ENCODE peak calls at places on chromosomes 3 and 15, in six cellular contexts. R is heart right ventricle, L is aorta, S is GM23338, G is suprapubic skin, A is cardiac fibroblast. J is an unnamed sample.

GRCh38 chr3:104359546-104359945 is 1007.2 kb upstream of the ALCAM start:
- DNase-seq in S (peak; percentile 10), R (no peak), G (no peak), L (no peak), A (peak; percentile 76), J (no peak)

GRCh38 chr3:43001094-43001553 is 22.0 kb downstream of the GASK1A start:
- DNase-seq in R (peak; percentile 67), G (peak; percentile 86), A (peak; percentile 99), S (no peak), L (peak; percentile 88), J (peak; percentile 93)

GRCh38 chr15:67674983-67675382 is 132.5 kb downstream of the MAP2K5 start:
- DNase-seq in L (no peak), R (no peak), S (no peak), A (no peak), G (no peak), J (no peak)

GRCh38 chr3:46660543-46661523 is 32.6 kb downstream of the ALS2CL start:
- DNase-seq in R (peak; percentile 65), G (peak; percentile 64), L (no peak), S (no peak), A (no peak), J (no peak)

GRCh38 chr3:99479768-99480167 is 158.6 kb upstream of the COL8A1 start:
- DNase-seq in L (no peak), S (no peak), A (no peak), G (no peak), R (no peak), J (no peak)

GRCh38 chr15:56794923-56795329 is 61.6 kb upstream of the ZNF280D start:
- DNase-seq in S (no peak), R (no peak), G (no peak), A (no peak), L (no peak), J (no peak)

GRCh38 chr15:95946241-95946640 is 384.3 kb upstream of the NR2F2 start:
- DNase-seq in R (no peak), A (no peak), S (no peak), G (no peak), L (no peak), J (no peak)

GRCh38 chr3:168997488-168997887 is 666.0 kb downstream of the MECOM start:
- DNase-seq in R (no peak), A (no peak), L (no peak), S (no peak), G (no peak), J (no peak)

GRCh38 chr3:140695361-140696061 is 17.6 kb downstream of the TRIM42 start:
- DNase-seq in L (no peak), S (no peak), G (no peak), R (no peak), A (no peak), J (no peak)

GRCh38 chr15:70584838-70585706 is 178.3 kb downstream of the UACA start:
- DNase-seq in S (peak; percentile 85), A (no peak), R (no peak), G (peak; percentile 34), L (peak; percentile 72), J (no peak)

GRCh38 chr15:49901867-49902775 is 216.9 kb downstream of the ATP8B4 start:
- DNase-seq in L (no peak), A (peak; percentile 83), S (no peak), G (no peak), R (no peak), J (no peak)

GRCh38 chr3:157312366-157312745 is 124.3 kb upstream of the PTX3 start:
- DNase-seq in S (no peak), R (no peak), G (no peak), L (no peak), A (no peak), J (no peak)

GRCh38 chr3:57977755-57978715 is 30.2 kb upstream of the FLNB start:
- DNase-seq in R (no peak), S (no peak), A (no peak), G (no peak), L (no peak), J (no peak)

DNA sequence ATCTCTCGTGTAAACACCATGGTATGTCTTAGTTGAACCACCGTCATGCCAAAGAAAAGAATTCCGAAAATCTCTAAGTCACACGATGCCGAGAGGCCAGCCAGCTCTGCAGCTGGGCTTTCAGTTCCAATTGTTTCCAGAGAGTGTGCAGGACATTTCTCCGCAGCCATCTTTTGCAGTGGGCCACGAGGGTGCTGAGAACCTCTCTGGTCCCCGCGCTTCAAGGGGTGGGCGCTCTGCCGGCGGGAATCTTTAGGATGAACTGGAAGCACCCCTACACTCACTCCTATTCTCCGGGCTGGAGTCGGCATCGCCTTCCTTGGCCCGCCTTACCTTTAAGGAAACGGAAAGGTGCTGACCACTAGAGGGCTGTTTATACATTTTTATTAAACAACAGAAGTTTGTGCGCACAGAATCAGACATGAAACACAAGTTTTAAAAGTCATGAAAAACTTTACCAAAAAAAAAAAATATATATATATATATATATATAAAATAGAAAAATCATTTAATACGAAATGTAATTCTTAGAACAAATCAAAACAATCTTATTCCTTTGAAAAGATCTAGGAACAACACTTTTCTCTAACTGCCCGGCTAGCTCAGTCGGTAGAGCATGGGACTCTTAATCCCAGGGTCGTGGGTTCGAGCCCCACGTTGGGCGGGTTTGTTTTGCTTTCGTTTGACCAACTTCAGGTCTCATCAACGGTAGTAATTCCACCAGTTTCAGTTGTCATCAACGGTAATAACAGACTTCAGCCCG is 12.5 kb upstream of the MORF4L1 start:
- DNase-seq in R (peak; percentile 74), S (peak; percentile 96), G (peak; percentile 86), L (peak; percentile 91), A (peak; percentile 91), J (peak; percentile 80)
- H3K4me3 ChIP-seq in R (peak overlapping the region; percentile 54), S (peak overlapping the region; percentile 59), G (peak overlapping the region; percentile 44), L (no peak overlapping the region), A (peak overlapping the region; percentile 40), J (peak overlapping the region; percentile 43)

GRCh38 chr3:105593315-105593714 is 226.6 kb downstream of the ALCAM start:
- DNase-seq in R (no peak), A (no peak), S (no peak), L (peak; percentile 59), G (no peak), J (no peak)
- H3K4me3 ChIP-seq in R (no peak overlapping the region), A (no peak overlapping the region), S (no peak overlapping the region), L (no peak overlapping the region), G (no peak overlapping the region), J (no peak overlapping the region)

GRCh38 chr15:100842756-100843730 is 36.6 kb upstream of the ALDH1A3 start:
- DNase-seq in R (no peak), L (no peak), G (no peak), S (no peak), A (peak; percentile 32), J (no peak)

GRCh38 chr15:100844167-100844566 is 35.5 kb upstream of the ALDH1A3 start:
- DNase-seq in S (no peak), A (no peak), G (no peak), L (peak; percentile 41), R (no peak), J (no peak)

GRCh38 chr15:100847194-100847593 is 32.4 kb upstream of the ALDH1A3 start:
- DNase-seq in R (no peak), G (no peak), S (no peak), A (no peak), L (no peak), J (no peak)

GRCh38 chr15:100841426-100841825 is 38.2 kb upstream of the ALDH1A3 start:
- DNase-seq in S (no peak), A (no peak), G (no peak), R (no peak), L (no peak), J (no peak)

DNA sequence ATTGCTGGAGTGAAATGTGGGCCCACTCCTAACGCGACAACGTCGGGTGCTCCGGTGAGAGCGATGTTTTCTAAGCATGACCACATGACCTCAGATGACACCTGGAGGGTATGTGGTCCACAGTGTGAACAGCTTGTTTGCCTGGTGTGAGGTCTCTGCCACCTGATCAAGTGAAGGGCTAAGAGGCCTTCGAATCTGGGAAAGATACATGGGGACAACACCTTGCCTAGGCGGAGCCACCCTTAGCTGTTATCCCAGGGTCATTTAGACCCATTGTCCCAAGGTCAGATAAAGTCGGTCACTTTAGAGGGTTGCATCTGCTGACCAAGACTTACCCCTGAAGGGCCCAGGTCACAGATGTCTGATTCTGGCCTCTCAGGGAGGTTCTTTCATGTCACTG is 34.9 kb upstream of the ALDH1A3 start:
- DNase-seq in R (no peak), S (no peak), G (no peak), A (no peak), L (no peak), J (no peak)
- H3K4me3 ChIP-seq in R (no peak overlapping the region), S (no peak overlapping the region), G (no peak overlapping the region), A (no peak overlapping the region), L (no peak overlapping the region), J (no peak overlapping the region)

GRCh38 chr3:111286749-111287148 is 215.1 kb downstream of the NECTIN3 start:
- DNase-seq in S (no peak), L (no peak), R (no peak), G (no peak), A (no peak), J (no peak)
- H3K4me3 ChIP-seq in S (no peak overlapping the region), L (no peak overlapping the region), R (no peak overlapping the region), G (no peak overlapping the region), A (no peak overlapping the region), J (no peak overlapping the region)

GRCh38 chr3:52077376-52077775 is 21.0 kb upstream of the DUSP7 start:
- DNase-seq in A (no peak), G (no peak), S (no peak), R (no peak), L (no peak), J (peak; percentile 48)

GRCh38 chr3:52076900-52077299 is 20.5 kb upstream of the DUSP7 start:
- DNase-seq in A (no peak), R (no peak), L (no peak), G (no peak), S (no peak), J (no peak)

GRCh38 chr3:52079958-52080357 is 23.6 kb upstream of the DUSP7 start:
- DNase-seq in R (no peak), L (no peak), S (no peak), G (no peak), A (no peak), J (no peak)

GRCh38 chr3:52077900-52078299 is 21.5 kb upstream of the DUSP7 start:
- DNase-seq in L (no peak), G (no peak), R (no peak), A (no peak), S (no peak), J (no peak)

GRCh38 chr3:52078781-52079560 is 22.6 kb upstream of the DUSP7 start:
- DNase-seq in L (no peak), G (no peak), S (no peak), A (no peak), R (no peak), J (no peak)
- H3K4me3 ChIP-seq in L (no peak overlapping the region), G (no peak overlapping the region), S (no peak overlapping the region), A (no peak overlapping the region), R (no peak overlapping the region), J (no peak overlapping the region)

GRCh38 chr3:189275852-189276251 is 104.1 kb downstream of the TPRG1 start:
- DNase-seq in S (no peak), R (no peak), A (no peak), L (no peak), G (no peak), J (no peak)
- H3K4me3 ChIP-seq in S (no peak overlapping the region), R (no peak overlapping the region), A (no peak overlapping the region), L (no peak overlapping the region), G (no peak overlapping the region), J (no peak overlapping the region)

J was measured in ovary.